ENCODE peak calls at places on chromosomes 7 and 10, in seven cellular contexts. Q, W, L, Z, B, Y and N are unnamed samples.

GRCh38 chr10:85008493-85009181 is 680.2 kb downstream of the CCSER2 start:
- DNase-seq in Z (no peak), Q (no peak), Y (no peak), W (no peak), B (no peak), L (no peak), N (no peak)

GRCh38 chr7:107680478-107680877 is 19.9 kb downstream of the SLC26A4 start:
- DNase-seq in B (no peak), W (no peak), Z (no peak), L (no peak), Y (no peak), Q (no peak), N (no peak)

GRCh38 chr10:125064681-125065492 is 95.5 kb downstream of the CTBP2 start:
- DNase-seq in B (no peak), L (no peak), Q (no peak), W (peak), Z (no peak), Y (no peak), N (no peak)

GRCh38 chr10:122648599-122649428 is 50.8 kb downstream of the C10orf120 start:
- DNase-seq in B (peak), Y (peak), L (no peak), Q (peak), Z (peak), W (peak), N (no peak)

GRCh38 chr10:132142396-132143161 is 44.2 kb upstream of the DPYSL4 start:
- DNase-seq in Z (peak), B (peak), Y (peak), W (no peak), Q (peak), L (peak), N (no peak)

GRCh38 chr10:26946103-26946907 is 85.5 kb upstream of the ABI1 start:
- DNase-seq in Z (no peak), B (no peak), W (no peak), Q (no peak), L (no peak), Y (no peak), N (no peak)

GRCh38 chr10:74189999-74190421 is 39.0 kb downstream of the ADK start:
- DNase-seq in B (no peak), Q (no peak), W (peak), L (no peak), Z (no peak), Y (no peak), N (no peak)

GRCh38 chr10:74640134-74640533 is 186.3 kb upstream of the KAT6B start:
- DNase-seq in Y (no peak), B (no peak), Q (no peak), L (no peak), Z (no peak), W (peak), N (no peak)

GRCh38 chr7:51236470-51237127 is 80.0 kb downstream of the COBL start:
- DNase-seq in Z (no peak), Q (no peak), B (no peak), W (no peak), L (no peak), Y (no peak), N (no peak)

GRCh38 chr10:11557513-11557912 is 53.9 kb downstream of the USP6NL start:
- DNase-seq in Z (no peak), Y (no peak), Q (no peak), W (no peak), L (no peak), B (no peak), N (no peak)

GRCh38 chr10:71694039-71694471 is 25.5 kb downstream of the C10orf105 start:
- DNase-seq in B (no peak), W (no peak), Z (no peak), L (no peak), Y (no peak), Q (no peak), N (no peak)

GRCh38 chr10:17742918-17743317 is 9.1 kb upstream of the TMEM236 start:
- DNase-seq in L (peak), Q (no peak), B (peak), Z (no peak), Y (peak), W (peak), N (peak)

GRCh38 chr7:21086688-21087087 is 300.0 kb upstream of the SP8 start:
- DNase-seq in Y (no peak), B (no peak), Z (no peak), Q (no peak), L (no peak), W (no peak), N (no peak)

GRCh38 chr10:86389441-86390193 is 23.0 kb upstream of the GRID1 start:
- DNase-seq in Z (no peak), L (no peak), B (no peak), Q (no peak), Y (peak), W (peak), N (no peak)

GRCh38 chr10:96720422-96721206 is at the start of gene PIK3AP1:
- DNase-seq in Q (peak), Y (peak), W (no peak), L (peak), Z (peak), B (peak), N (peak)

GRCh38 chr7:74023037-74023436 is 4.9 kb upstream of the ELN start:
- DNase-seq in Y (peak), B (no peak), L (no peak), Q (peak), Z (no peak), W (peak), N (no peak)

GRCh38 chr10:101385866-101386658 is 32.1 kb downstream of the BTRC start:
- DNase-seq in B (no peak), Y (no peak), W (peak), L (no peak), Q (no peak), Z (no peak), N (no peak)

GRCh38 chr7:133859191-133859590 is 267.9 kb upstream of the LRGUK start:
- DNase-seq in Y (no peak), W (no peak), B (no peak), Q (no peak), Z (no peak), L (no peak), N (no peak)

GRCh38 chr7:92836489-92837213 is at the start of gene CDK6:
- DNase-seq in W (peak), Z (no peak), B (peak), Q (peak), Y (peak), L (peak), N (peak)

GRCh38 chr7:4747013-4747412 is 28.4 kb upstream of the AP5Z1 start:
- DNase-seq in W (no peak), Z (no peak), L (no peak), Q (no peak), B (no peak), Y (no peak), N (no peak)

GRCh38 chr10:11104772-11105675 is 87.4 kb downstream of the CELF2 start:
- DNase-seq in L (no peak), Z (no peak), B (no peak), W (no peak), Y (no peak), Q (no peak), N (no peak)

GRCh38 chr7:68770649-68771048 is 827.6 kb upstream of the AUTS2 start:
- DNase-seq in Y (peak), Z (no peak), Q (no peak), B (no peak), L (no peak), W (no peak), N (no peak)

GRCh38 chr7:2405601-2406345 is 2.4 kb downstream of the CHST12 start:
- DNase-seq in L (no peak), W (no peak), Q (no peak), Y (no peak), B (peak), Z (no peak), N (peak)

GRCh38 chr7:128435311-128435654 is 20.4 kb upstream of the HILPDA start:
- DNase-seq in Q (no peak), L (no peak), Z (no peak), B (no peak), W (no peak), Y (no peak), N (no peak)

GRCh38 chr7:51129527-51130472 is 186.8 kb downstream of the COBL start:
- DNase-seq in Q (no peak), Z (no peak), L (no peak), W (no peak), B (no peak), Y (no peak), N (no peak)

GRCh38 chr7:158991824-158992621 is 135.7 kb downstream of the DYNC2I1 start:
- DNase-seq in Z (no peak), W (no peak), B (no peak), L (no peak), Q (no peak), Y (no peak), N (no peak)

GRCh38 chr7:8290645-8291308 is 28.8 kb upstream of the ICA1 start:
- DNase-seq in W (no peak), Y (no peak), B (no peak), Z (no peak), L (no peak), Q (no peak), N (no peak)

GRCh38 chr10:101032637-101033201 is 1.7 kb downstream of the SFXN3 start:
- DNase-seq in Z (peak), L (no peak), Y (peak), B (peak), W (peak), Q (no peak), N (no peak)

GRCh38 chr10:19629559-19629958 is 186.7 kb upstream of the PLXDC2 start:
- DNase-seq in Y (peak), L (no peak), Q (no peak), W (peak), B (no peak), Z (peak), N (no peak)